ENCODE peak calls at places on chromosomes 6 and 20, in seven cellular contexts. H is activated naive CD8-positive, alpha-beta T cell treated with anti-CD3 and anti-CD28 coated beads, Interleukin-2, amount 50 U/mL, for 24 hours; E is effector CD8-positive, alpha-beta T cell; S is T1000; D is choroid plexus epithelial cell; C is HCEC 1CT; W is hypothalamus. U is an unnamed sample.
A peak's percentile ranks its signal among the peaks of the same experiment; 100 is the strongest.

GRCh38 chr6:14380421-14380820 is 262.8 kb downstream of the CD83 start:
- DNase-seq in D (no peak), H (no peak), W (no peak), S (no peak), C (no peak), E (no peak), U (no peak)

GRCh38 chr6:167770291-167770955 is 56.3 kb upstream of the AFDN start:
- DNase-seq in S (no peak), D (no peak), W (no peak), C (no peak), H (no peak), E (no peak), U (no peak)

GRCh38 chr20:39214778-39215177 is 252.6 kb downstream of the DHX35 start:
- DNase-seq in S (no peak), C (no peak), D (no peak), W (no peak), E (no peak), H (no peak), U (no peak)

GRCh38 chr6:161439093-161439492 is 165.2 kb upstream of the AGPAT4 start:
- DNase-seq in W (peak; percentile 44), C (peak; percentile 92), D (peak; percentile 94), E (no peak), S (peak; percentile 67), H (no peak), U (peak; percentile 81)

GRCh38 chr20:8940311-8940710 is 128.6 kb upstream of the PLCB4 start:
- DNase-seq in C (peak; percentile 55), W (no peak), E (no peak), D (peak; percentile 91), H (no peak), S (peak; percentile 34), U (no peak)

GRCh38 chr6:77652739-77653138 is at the start of gene MEI4:
- DNase-seq in H (no peak), C (no peak), W (no peak), D (no peak), S (no peak), E (no peak), U (no peak)

GRCh38 chr20:61220131-61220530 is 31.9 kb upstream of the CDH4 start:
- DNase-seq in S (no peak), W (no peak), E (no peak), H (no peak), C (no peak), D (no peak), U (no peak)

GRCh38 chr20:49515588-49515987 is 33.1 kb upstream of the KCNB1 start:
- DNase-seq in D (no peak), H (no peak), S (no peak), C (no peak), W (no peak), E (no peak), U (no peak)

GRCh38 chr6:132101550-132101949 is 150.4 kb upstream of the CCN2 start:
- DNase-seq in E (no peak), C (no peak), D (no peak), S (no peak), W (no peak), H (no peak), U (no peak)

GRCh38 chr6:129592516-129593232 is 117.3 kb downstream of the ARHGAP18 start:
- DNase-seq in H (peak; percentile 29), W (no peak), S (no peak), D (no peak), E (no peak), C (no peak), U (peak; percentile 30)

GRCh38 chr6:46781478-46782378 is 11.5 kb upstream of the MEP1A start:
- DNase-seq in D (peak; percentile 81), H (peak; percentile 34), E (no peak), C (peak; percentile 52), S (no peak), W (peak; percentile 8), U (peak; percentile 50)

GRCh38 chr6:157476797-157477196 is 95.8 kb downstream of the ZDHHC14 start:
- DNase-seq in D (no peak), E (no peak), C (no peak), S (no peak), H (no peak), W (no peak), U (no peak)

GRCh38 chr6:112251170-112251945 is 3.0 kb downstream of the LAMA4 start:
- DNase-seq in H (no peak), D (peak; percentile 96), W (no peak), E (no peak), S (no peak), C (peak; percentile 84), U (peak; percentile 34)

GRCh38 chr6:105087571-105088211 is 92.1 kb downstream of the POPDC3 start:
- DNase-seq in S (no peak), E (no peak), W (no peak), H (peak; percentile 21), C (peak; percentile 65), D (peak; percentile 82), U (peak; percentile 62)

GRCh38 chr6:89562114-89562815 is 76.3 kb downstream of the LYRM2 start:
- DNase-seq in C (no peak), S (no peak), D (no peak), W (peak; percentile 4), E (no peak), H (no peak), U (no peak)

U was measured in EL.